ENCODE peak calls at places on chromosomes 7 and 10, in five cellular contexts. V is activated T-helper 1 cell treated with anti-CD3 and anti-CD28 coated beads, Interleukin-12 subunit alpha, Interleukin-12 subunit beta, Interleukin-2, Interleukin-4 antibody, amounts not matched to agents 30 ng/mL and 10 ng/mL and 1 ng/mL, durations not matched to agents 14 hours and 24 hours and 36 hours; J is LHCN-M2; E is dorsolateral prefrontal cortex; H is esophagus squamous epithelium. Q is an unnamed sample.

GRCh38 chr7:101923276-101923985 is 106.0 kb downstream of the CUX1 start:
- DNase-seq in V (no peak), J (no peak), E (no peak), H (no peak), Q (peak; percentile 70)

GRCh38 chr7:146557971-146558469 is 441.4 kb downstream of the CNTNAP2 start:
- DNase-seq in V (no peak), J (no peak), E (no peak), H (no peak), Q (no peak)

GRCh38 chr7:152189026-152189425 is 163.6 kb downstream of the GALNT11 start:
- DNase-seq in V (no peak), J (no peak), E (no peak), H (no peak), Q (no peak)

GRCh38 chr10:52308251-52309031 is 5.6 kb upstream of the DKK1 start:
- DNase-seq in V (no peak), J (peak; percentile 67), E (peak; percentile 64), H (no peak), Q (peak; percentile 12)

GRCh38 chr10:79346012-79346340 is 1.3 kb upstream of the PPIF start:
- DNase-seq in V (no peak), J (no peak), E (no peak), H (no peak), Q (no peak)

GRCh38 chr10:108393111-108393510 is 1228.6 kb upstream of the SORCS1 start:
- DNase-seq in V (no peak), J (no peak), E (no peak), H (no peak), Q (no peak)

GRCh38 chr10:120423350-120424197 is 33.5 kb upstream of the PLPP4 start:
- DNase-seq in V (no peak), J (peak; percentile 45), E (peak; percentile 34), H (no peak), Q (peak; percentile 65)

GRCh38 chr7:129845972-129846327 is 106.8 kb downstream of the UBE2H start:
- DNase-seq in V (no peak), J (peak; percentile 92), E (no peak), H (no peak), Q (no peak)

GRCh38 chr7:18583305-18583704 is 87.8 kb downstream of the HDAC9 start:
- DNase-seq in V (no peak), J (peak; percentile 67), E (no peak), H (no peak), Q (no peak)

GRCh38 chr10:70916241-70916640 is 27.9 kb upstream of the PCBD1 start:
- DNase-seq in V (no peak), J (no peak), E (no peak), H (no peak), Q (no peak)

GRCh38 chr7:47361746-47362215 is 220.1 kb downstream of the TNS3 start:
- DNase-seq in V (no peak), J (peak; percentile 93), E (no peak), H (no peak), Q (peak; percentile 63)

GRCh38 chr10:48209246-48209645 is 65.2 kb downstream of the FRMPD2 start:
- DNase-seq in V (no peak), J (no peak), E (no peak), H (no peak), Q (no peak)

GRCh38 chr10:77970869-77971803 is 44.6 kb upstream of the DLG5 start:
- DNase-seq in V (no peak), J (peak; percentile 82), E (no peak), H (no peak), Q (no peak)

GRCh38 chr10:127907411-127908105 is 655 bp downstream of the PTPRE start:
- DNase-seq in V (no peak), J (peak; percentile 51), E (no peak), H (no peak), Q (peak; percentile 82)

GRCh38 chr7:15168489-15168888 is 265.9 kb upstream of the DGKB start:
- DNase-seq in V (no peak), J (peak; percentile 38), E (no peak), H (no peak), Q (no peak)

GRCh38 chr10:31739759-31740158 is 188.9 kb downstream of the ARHGAP12 start:
- DNase-seq in V (no peak), J (peak; percentile 91), E (no peak), H (no peak), Q (no peak)

GRCh38 chr7:1640376-1641172 is 29.5 kb upstream of the ELFN1 start:
- DNase-seq in V (no peak), J (no peak), E (no peak), H (no peak), Q (no peak)

GRCh38 chr10:78072504-78072903 is 38.8 kb downstream of the RPS24 start:
- DNase-seq in V (no peak), J (no peak), E (no peak), H (no peak), Q (no peak)

GRCh38 chr7:87154166-87154565 is 1.9 kb downstream of the DMTF1 start:
- DNase-seq in V (no peak), J (no peak), E (no peak), H (no peak), Q (no peak)

GRCh38 chr10:27611861-27612450 is 107.9 kb downstream of the RAB18 start:
- DNase-seq in V (no peak), J (no peak), E (no peak), H (no peak), Q (no peak)

GRCh38 chr7:22855049-22855392 is 32.4 kb upstream of the TOMM7 start:
- DNase-seq in V (no peak), J (no peak), E (no peak), H (no peak), Q (no peak)

GRCh38 chr10:97314677-97315076 is 4.4 kb upstream of the FRAT1 start:
- DNase-seq in V (no peak), J (no peak), E (no peak), H (no peak), Q (no peak)

GRCh38 chr10:26238378-26238777 is 21.8 kb downstream of the GAD2 start:
- DNase-seq in V (no peak), J (no peak), E (no peak), H (no peak), Q (no peak)

GRCh38 chr7:81682873-81683272 is 87.0 kb downstream of the HGF start:
- DNase-seq in V (no peak), J (no peak), E (no peak), H (no peak), Q (no peak)

GRCh38 chr10:131746241-131746711 is 154.5 kb upstream of the PPP2R2D start:
- DNase-seq in V (no peak), J (no peak), E (no peak), H (no peak), Q (no peak)

Q was measured in cerebellum.